ENCODE peak calls at places on chromosomes 12 and 14, in four cellular contexts. One of them, this sample, is unnamed.

GRCh38 chr14:59739794-59740193 is 130.8 kb downstream of the RTN1 start:
- DNase-seq in PC-9: no peak
- DNase-seq in uterus: no peak
- DNase-seq in epithelial cell of proximal tubule: no peak
- DNase-seq in this sample: no peak

GRCh38 chr12:11014234-11014633 is 8.2 kb downstream of the TAS2R19 start:
- DNase-seq in PC-9: no peak
- DNase-seq in uterus: no peak
- DNase-seq in epithelial cell of proximal tubule: peak; percentile 52
- DNase-seq in this sample: no peak

GRCh38 chr12:98838282-98838681 is 193.2 kb downstream of the APAF1 start:
- DNase-seq in PC-9: no peak
- DNase-seq in uterus: no peak
- DNase-seq in epithelial cell of proximal tubule: no peak
- DNase-seq in this sample: no peak

GRCh38 chr14:65255583-65256443 is 153.5 kb upstream of the MAX start:
- DNase-seq in PC-9: peak; percentile 92
- DNase-seq in uterus: no peak
- DNase-seq in epithelial cell of proximal tubule: no peak
- DNase-seq in this sample: no peak

GRCh38 chr14:75049731-75050201 is 1.5 kb downstream of the MLH3 start:
- DNase-seq in PC-9: peak; percentile 34
- DNase-seq in uterus: no peak
- DNase-seq in epithelial cell of proximal tubule: no peak
- DNase-seq in this sample: no peak

GRCh38 chr12:19482551-19483109 is 43.3 kb downstream of the AEBP2 start:
- DNase-seq in PC-9: no peak
- DNase-seq in uterus: no peak
- DNase-seq in epithelial cell of proximal tubule: no peak
- DNase-seq in this sample: peak; percentile 44

GRCh38 chr14:65255029-65255545 is 152.8 kb upstream of the MAX start:
- DNase-seq in PC-9: peak; percentile 92
- DNase-seq in uterus: no peak
- DNase-seq in epithelial cell of proximal tubule: no peak
- DNase-seq in this sample: no peak

GRCh38 chr12:24378548-24379011 is 429.1 kb upstream of the SOX5 start:
- DNase-seq in PC-9: no peak
- DNase-seq in uterus: no peak
- DNase-seq in epithelial cell of proximal tubule: no peak
- DNase-seq in this sample: no peak

GRCh38 chr14:59919582-59920377 is at the start of gene LRRC9:
- DNase-seq in PC-9: no peak
- DNase-seq in uterus: no peak
- DNase-seq in epithelial cell of proximal tubule: no peak
- DNase-seq in this sample: peak; percentile 26

GRCh38 chr14:65045691-65046090 is 56.6 kb downstream of the MAX start:
- DNase-seq in PC-9: no peak
- DNase-seq in uterus: no peak
- DNase-seq in epithelial cell of proximal tubule: no peak
- DNase-seq in this sample: no peak

GRCh38 chr14:82635931-82636330 is 1102.3 kb upstream of the SEL1L start:
- DNase-seq in PC-9: no peak
- DNase-seq in uterus: no peak
- DNase-seq in epithelial cell of proximal tubule: no peak
- DNase-seq in this sample: no peak

GRCh38 chr12:130335517-130336392 is 1.9 kb upstream of the PIWIL1 start:
- DNase-seq in PC-9: no peak
- DNase-seq in uterus: no peak
- DNase-seq in epithelial cell of proximal tubule: peak; percentile 15
- DNase-seq in this sample: peak; percentile 65

GRCh38 chr12:124188561-124189405 is 106.1 kb upstream of the RFLNA start:
- DNase-seq in PC-9: peak; percentile 74
- DNase-seq in uterus: no peak
- DNase-seq in epithelial cell of proximal tubule: peak; percentile 54
- DNase-seq in this sample: no peak

GRCh38 chr14:105076805-105077648 is 11.8 kb upstream of the GPR132 start:
- DNase-seq in PC-9: no peak
- DNase-seq in uterus: no peak
- DNase-seq in epithelial cell of proximal tubule: no peak
- DNase-seq in this sample: no peak

GRCh38 chr12:89383235-89384049 is 31.1 kb upstream of the DUSP6 start:
- DNase-seq in PC-9: no peak
- DNase-seq in uterus: no peak
- DNase-seq in epithelial cell of proximal tubule: no peak
- DNase-seq in this sample: no peak

GRCh38 chr12:122460641-122461040 is 38.2 kb upstream of the CLIP1 start:
- DNase-seq in PC-9: no peak
- DNase-seq in uterus: no peak
- DNase-seq in epithelial cell of proximal tubule: no peak
- DNase-seq in this sample: no peak

GRCh38 chr12:111359231-111359913 is 9.5 kb downstream of the PHETA1 start:
- DNase-seq in PC-9: no peak
- DNase-seq in uterus: no peak
- DNase-seq in epithelial cell of proximal tubule: no peak
- DNase-seq in this sample: no peak

GRCh38 chr12:34291426-34291901 is 269.2 kb downstream of the ALG10 start:
- DNase-seq in PC-9: no peak
- DNase-seq in uterus: peak; percentile 6
- DNase-seq in epithelial cell of proximal tubule: no peak
- DNase-seq in this sample: no peak

GRCh38 chr14:87745507-87746118 is 247.4 kb downstream of the GALC start:
- DNase-seq in PC-9: peak; percentile 37
- DNase-seq in uterus: no peak
- DNase-seq in epithelial cell of proximal tubule: peak; percentile 2
- DNase-seq in this sample: peak; percentile 44

GRCh38 chr12:124881123-124881522 is 17.5 kb upstream of the SCARB1 start:
- DNase-seq in PC-9: no peak
- DNase-seq in uterus: no peak
- DNase-seq in epithelial cell of proximal tubule: no peak
- DNase-seq in this sample: no peak

GRCh38 chr12:116368196-116369194 is 91.0 kb upstream of the MED13L start:
- DNase-seq in PC-9: no peak
- DNase-seq in uterus: no peak
- DNase-seq in epithelial cell of proximal tubule: peak; percentile 73
- DNase-seq in this sample: no peak

GRCh38 chr12:46585854-46586621 is 213.5 kb upstream of the SLC38A2 start:
- DNase-seq in PC-9: peak; percentile 80
- DNase-seq in uterus: no peak
- DNase-seq in epithelial cell of proximal tubule: no peak
- DNase-seq in this sample: no peak

GRCh38 chr12:104964167-104964566 is 6.1 kb upstream of the SLC41A2 start:
- DNase-seq in PC-9: no peak
- DNase-seq in uterus: no peak
- DNase-seq in epithelial cell of proximal tubule: no peak
- DNase-seq in this sample: no peak

GRCh38 chr14:100574642-100575031 is 12.6 kb downstream of the BEGAIN start:
- DNase-seq in PC-9: no peak
- DNase-seq in uterus: no peak
- DNase-seq in epithelial cell of proximal tubule: no peak
- DNase-seq in this sample: no peak

GRCh38 chr14:61284001-61284400 is 2.9 kb upstream of the TMEM30B start:
- DNase-seq in PC-9: no peak
- DNase-seq in uterus: no peak
- DNase-seq in epithelial cell of proximal tubule: no peak
- DNase-seq in this sample: no peak

GRCh38 chr12:46332260-46332659 is 40.3 kb downstream of the SLC38A2 start:
- DNase-seq in PC-9: peak; percentile 56
- DNase-seq in uterus: no peak
- DNase-seq in epithelial cell of proximal tubule: no peak
- DNase-seq in this sample: no peak

GRCh38 chr12:92608418-92609091 is 94.2 kb upstream of the PLEKHG7 start:
- DNase-seq in PC-9: no peak
- DNase-seq in uterus: no peak
- DNase-seq in epithelial cell of proximal tubule: no peak
- DNase-seq in this sample: no peak

GRCh38 chr12:12693111-12693671 is 2.8 kb downstream of the GPR19 start:
- DNase-seq in PC-9: no peak
- DNase-seq in uterus: no peak
- DNase-seq in epithelial cell of proximal tubule: no peak
- DNase-seq in this sample: no peak

GRCh38 chr12:116958402-116959197 is 47.9 kb downstream of the FBXW8 start:
- DNase-seq in PC-9: no peak
- DNase-seq in uterus: no peak
- DNase-seq in epithelial cell of proximal tubule: no peak
- DNase-seq in this sample: no peak

GRCh38 chr12:76555797-76556196 is 3.8 kb downstream of the OSBPL8 start:
- DNase-seq in PC-9: no peak
- DNase-seq in uterus: no peak
- DNase-seq in epithelial cell of proximal tubule: no peak
- DNase-seq in this sample: no peak

GRCh38 chr12:76554411-76555225 is 5.0 kb downstream of the OSBPL8 start:
- DNase-seq in PC-9: no peak
- DNase-seq in uterus: no peak
- DNase-seq in epithelial cell of proximal tubule: no peak
- DNase-seq in this sample: no peak

GRCh38 chr12:76556373-76556772 is 3.2 kb downstream of the OSBPL8 start:
- DNase-seq in PC-9: no peak
- DNase-seq in uterus: no peak
- DNase-seq in epithelial cell of proximal tubule: no peak
- DNase-seq in this sample: no peak

GRCh38 chr12:76552343-76552938 is 7.1 kb downstream of the OSBPL8 start:
- DNase-seq in PC-9: no peak
- DNase-seq in uterus: no peak
- DNase-seq in epithelial cell of proximal tubule: no peak
- DNase-seq in this sample: no peak

DNA sequence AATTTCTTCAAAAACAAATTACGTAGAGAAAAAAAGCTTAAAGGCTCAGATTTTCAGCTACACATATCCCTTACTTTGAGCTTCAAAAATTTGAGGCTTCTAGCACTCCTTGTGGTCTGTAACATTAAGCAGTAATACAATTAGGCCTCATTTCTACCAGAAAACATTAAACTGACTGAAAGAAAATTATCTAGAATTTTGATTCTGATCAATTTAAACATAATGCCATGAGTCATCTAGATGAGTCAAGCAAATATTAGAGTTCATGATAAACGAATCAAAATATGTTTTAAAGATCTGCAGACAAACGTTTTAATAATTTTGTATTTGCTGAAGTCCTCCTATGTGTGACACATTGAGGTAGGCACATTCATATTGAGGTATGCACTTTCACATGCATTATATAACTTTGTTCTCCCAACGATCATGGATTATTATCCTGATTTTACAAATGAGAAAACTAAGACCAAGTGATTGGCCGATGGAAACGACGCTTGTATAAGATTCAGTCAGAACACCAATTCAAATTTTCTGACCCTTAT is 4.3 kb downstream of the OSBPL8 start:
- DNase-seq in PC-9: no peak
- DNase-seq in uterus: no peak
- DNase-seq in epithelial cell of proximal tubule: no peak
- DNase-seq in this sample: no peak
- TF ChIP-seq CTCF in PC-9: no peak
- TF ChIP-seq CTCF in uterus: no peak
- TF ChIP-seq CTCF in epithelial cell of proximal tubule: no peak
- TF ChIP-seq CTCF in this sample: no peak

GRCh38 chr14:93986972-93987371 is 10.1 kb upstream of the CCDC197 start:
- DNase-seq in PC-9: no peak
- DNase-seq in uterus: no peak
- DNase-seq in epithelial cell of proximal tubule: no peak
- DNase-seq in this sample: no peak

GRCh38 chr14:93984070-93984469 is 7.7 kb upstream of the ASB2 start:
- DNase-seq in PC-9: no peak
- DNase-seq in uterus: no peak
- DNase-seq in epithelial cell of proximal tubule: no peak
- DNase-seq in this sample: no peak

GRCh38 chr14:93987376-93987775 is 9.7 kb upstream of the CCDC197 start:
- DNase-seq in PC-9: no peak
- DNase-seq in uterus: no peak
- DNase-seq in epithelial cell of proximal tubule: no peak
- DNase-seq in this sample: no peak

GRCh38 chr14:93982684-93983007 is 6.3 kb upstream of the ASB2 start:
- DNase-seq in PC-9: no peak
- DNase-seq in uterus: no peak
- DNase-seq in epithelial cell of proximal tubule: no peak
- DNase-seq in this sample: no peak

GRCh38 chr14:93984987-93985410 is 8.6 kb upstream of the ASB2 start:
- DNase-seq in PC-9: no peak
- DNase-seq in uterus: peak; percentile 51
- DNase-seq in epithelial cell of proximal tubule: no peak
- DNase-seq in this sample: no peak
- TF ChIP-seq CTCF in PC-9: no peak
- TF ChIP-seq CTCF in uterus: peak; percentile 51
- TF ChIP-seq CTCF in epithelial cell of proximal tubule: peak; percentile 55
- TF ChIP-seq CTCF in this sample: no peak

DNA sequence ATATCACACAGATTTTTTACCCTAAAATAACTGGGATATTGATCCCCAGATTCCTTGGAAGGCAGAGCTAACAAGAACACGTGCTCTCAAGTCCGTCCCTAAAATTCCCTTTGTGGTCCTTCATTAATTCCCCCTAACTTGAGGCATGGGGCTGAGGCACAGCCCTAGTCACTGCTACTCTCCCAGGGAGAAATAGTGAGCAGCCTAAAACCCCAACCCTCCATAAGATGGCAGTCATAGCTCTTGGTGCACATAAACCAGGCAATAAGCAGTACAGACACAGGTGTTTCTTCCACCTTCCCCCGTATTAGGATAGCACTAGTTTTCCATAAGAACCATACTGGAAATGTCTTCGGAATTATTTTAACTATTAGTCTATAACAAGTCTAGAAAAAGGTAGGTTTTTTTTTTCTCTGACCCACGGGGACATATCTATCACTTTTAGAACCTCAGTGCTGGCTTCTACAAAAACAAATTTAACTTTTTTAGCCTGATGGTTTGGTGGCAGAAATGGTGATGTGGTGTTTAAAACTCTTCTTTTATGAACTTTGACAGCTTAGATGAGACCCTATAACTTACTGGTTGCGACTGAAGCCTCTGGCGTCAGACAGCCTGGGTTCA is 3.1 kb upstream of the ARHGEF40 start:
- DNase-seq in PC-9: no peak
- DNase-seq in uterus: no peak
- DNase-seq in epithelial cell of proximal tubule: no peak
- DNase-seq in this sample: peak; percentile 47
- TF ChIP-seq CTCF in PC-9: peak; percentile 36
- TF ChIP-seq CTCF in uterus: no peak
- TF ChIP-seq CTCF in epithelial cell of proximal tubule: peak; percentile 51
- TF ChIP-seq CTCF in this sample: no peak

GRCh38 chr14:106419432-106419831 is 893.0 kb downstream of the TMEM121 start:
- DNase-seq in PC-9: no peak
- DNase-seq in uterus: no peak
- DNase-seq in epithelial cell of proximal tubule: no peak
- DNase-seq in this sample: no peak
- TF ChIP-seq CTCF in PC-9: no peak
- TF ChIP-seq CTCF in uterus: no peak
- TF ChIP-seq CTCF in epithelial cell of proximal tubule: no peak
- TF ChIP-seq CTCF in this sample: no peak

GRCh38 chr12:126688556-126688955 is 1578.4 kb upstream of the TMEM132C start:
- DNase-seq in PC-9: no peak
- DNase-seq in uterus: no peak
- DNase-seq in epithelial cell of proximal tubule: no peak
- DNase-seq in this sample: no peak

GRCh38 chr12:126685636-126686035 is 1581.3 kb upstream of the TMEM132C start:
- DNase-seq in PC-9: no peak
- DNase-seq in uterus: no peak
- DNase-seq in epithelial cell of proximal tubule: no peak
- DNase-seq in this sample: no peak

GRCh38 chr12:126681676-126682075 is 1585.3 kb upstream of the TMEM132C start:
- DNase-seq in PC-9: no peak
- DNase-seq in uterus: no peak
- DNase-seq in epithelial cell of proximal tubule: no peak
- DNase-seq in this sample: no peak

GRCh38 chr12:126684703-126685102 is 1582.3 kb upstream of the TMEM132C start:
- DNase-seq in PC-9: no peak
- DNase-seq in uterus: no peak
- DNase-seq in epithelial cell of proximal tubule: no peak
- DNase-seq in this sample: no peak
- TF ChIP-seq CTCF in PC-9: no peak
- TF ChIP-seq CTCF in uterus: no peak
- TF ChIP-seq CTCF in epithelial cell of proximal tubule: no peak
- TF ChIP-seq CTCF in this sample: no peak

This sample was measured in GM13976.